ENCODE peak calls at places on chromosomes 16 and 17, in five cellular contexts. One of them, this sample, is unnamed.

GRCh38 chr17:61275395-61275794 is 124.2 kb upstream of the TBX2 start:
- DNase-seq in kidney: no peak
- DNase-seq in H1: no peak
- DNase-seq in A549: no peak
- DNase-seq in spleen: no peak
- DNase-seq in this sample: no peak

GRCh38 chr16:23464196-23464595 is 11.2 kb upstream of the COG7 start:
- DNase-seq in kidney: no peak
- DNase-seq in H1: no peak
- DNase-seq in A549: no peak
- DNase-seq in spleen: peak; percentile 1
- DNase-seq in this sample: no peak

GRCh38 chr17:6574689-6575595 is 18.6 kb upstream of the PITPNM3 start:
- DNase-seq in kidney: peak; percentile 82
- DNase-seq in H1: peak; percentile 52
- DNase-seq in A549: no peak
- DNase-seq in spleen: peak; percentile 85
- DNase-seq in this sample: peak; percentile 77

GRCh38 chr16:72989203-72989991 is 58.5 kb downstream of the ZFHX3 start:
- DNase-seq in kidney: no peak
- DNase-seq in H1: no peak
- DNase-seq in A549: no peak
- DNase-seq in spleen: no peak
- DNase-seq in this sample: no peak

GRCh38 chr17:1087381-1088241 is 90.7 kb downstream of the TIMM22 start:
- DNase-seq in kidney: peak; percentile 91
- DNase-seq in H1: peak; percentile 85
- DNase-seq in A549: peak; percentile 84
- DNase-seq in spleen: no peak
- DNase-seq in this sample: peak; percentile 87

GRCh38 chr16:30407794-30408534 is 558 bp downstream of the ZNF771 start:
- DNase-seq in kidney: no peak
- DNase-seq in H1: peak; percentile 51
- DNase-seq in A549: no peak
- DNase-seq in spleen: no peak
- DNase-seq in this sample: no peak

GRCh38 chr17:75404739-75405364 is 626 bp downstream of the GRB2 start:
- DNase-seq in kidney: peak; percentile 82
- DNase-seq in H1: peak; percentile 61
- DNase-seq in A549: peak; percentile 42
- DNase-seq in spleen: peak; percentile 90
- DNase-seq in this sample: peak; percentile 79

GRCh38 chr16:86018487-86018886 is 119.5 kb downstream of the IRF8 start:
- DNase-seq in kidney: peak; percentile 69
- DNase-seq in H1: no peak
- DNase-seq in A549: no peak
- DNase-seq in spleen: no peak
- DNase-seq in this sample: peak; percentile 63

GRCh38 chr16:77993586-77993985 is 28.8 kb upstream of the CLEC3A start:
- DNase-seq in kidney: no peak
- DNase-seq in H1: no peak
- DNase-seq in A549: no peak
- DNase-seq in spleen: no peak
- DNase-seq in this sample: no peak

GRCh38 chr17:29574732-29575510 is 6.4 kb downstream of the TP53I13 start:
- DNase-seq in kidney: peak; percentile 70
- DNase-seq in H1: no peak
- DNase-seq in A549: no peak
- DNase-seq in spleen: peak; percentile 65
- DNase-seq in this sample: peak; percentile 41

GRCh38 chr16:14672403-14672971 is 21.6 kb downstream of the PLA2G10 start:
- DNase-seq in kidney: peak; percentile 10
- DNase-seq in H1: no peak
- DNase-seq in A549: peak; percentile 20
- DNase-seq in spleen: no peak
- DNase-seq in this sample: peak; percentile 67

GRCh38 chr16:80719573-80719972 is 84.8 kb downstream of the CDYL2 start:
- DNase-seq in kidney: no peak
- DNase-seq in H1: no peak
- DNase-seq in A549: no peak
- DNase-seq in spleen: no peak
- DNase-seq in this sample: no peak

GRCh38 chr17:7587420-7587786 is 2.5 kb downstream of the SOX15 start:
- DNase-seq in kidney: no peak
- DNase-seq in H1: no peak
- DNase-seq in A549: no peak
- DNase-seq in spleen: no peak
- DNase-seq in this sample: no peak

GRCh38 chr16:70746708-70747424 is 54.1 kb downstream of the VAC14 start:
- DNase-seq in kidney: peak; percentile 93
- DNase-seq in H1: no peak
- DNase-seq in A549: peak; percentile 95
- DNase-seq in spleen: no peak
- DNase-seq in this sample: peak; percentile 85

GRCh38 chr16:72357860-72358259 is 185.9 kb upstream of the PMFBP1 start:
- DNase-seq in kidney: no peak
- DNase-seq in H1: no peak
- DNase-seq in A549: no peak
- DNase-seq in spleen: no peak
- DNase-seq in this sample: no peak

GRCh38 chr17:57408064-57408811 is 151.9 kb downstream of the MSI2 start:
- DNase-seq in kidney: no peak
- DNase-seq in H1: no peak
- DNase-seq in A549: no peak
- DNase-seq in spleen: no peak
- DNase-seq in this sample: no peak

GRCh38 chr17:39591958-39592954 is 15.5 kb downstream of the NEUROD2 start:
- DNase-seq in kidney: peak; percentile 77
- DNase-seq in H1: peak; percentile 90
- DNase-seq in A549: peak; percentile 64
- DNase-seq in spleen: no peak
- DNase-seq in this sample: no peak

GRCh38 chr17:39753514-39754160 is 15.9 kb downstream of the GRB7 start:
- DNase-seq in kidney: no peak
- DNase-seq in H1: peak; percentile 70
- DNase-seq in A549: no peak
- DNase-seq in spleen: peak; percentile 95
- DNase-seq in this sample: no peak

GRCh38 chr16:24747425-24747824 is 18.0 kb downstream of the TNRC6A start:
- DNase-seq in kidney: no peak
- DNase-seq in H1: no peak
- DNase-seq in A549: no peak
- DNase-seq in spleen: no peak
- DNase-seq in this sample: no peak

GRCh38 chr16:72848759-72849664 is 198.9 kb downstream of the ZFHX3 start:
- DNase-seq in kidney: peak; percentile 95
- DNase-seq in H1: no peak
- DNase-seq in A549: peak; percentile 93
- DNase-seq in spleen: no peak
- DNase-seq in this sample: peak; percentile 92

GRCh38 chr16:17270111-17270510 is 200.6 kb downstream of the XYLT1 start:
- DNase-seq in kidney: no peak
- DNase-seq in H1: no peak
- DNase-seq in A549: no peak
- DNase-seq in spleen: no peak
- DNase-seq in this sample: no peak

GRCh38 chr16:66399930-66400329 is 27.2 kb upstream of the BEAN1 start:
- DNase-seq in kidney: no peak
- DNase-seq in H1: no peak
- DNase-seq in A549: no peak
- DNase-seq in spleen: no peak
- DNase-seq in this sample: no peak

DNA sequence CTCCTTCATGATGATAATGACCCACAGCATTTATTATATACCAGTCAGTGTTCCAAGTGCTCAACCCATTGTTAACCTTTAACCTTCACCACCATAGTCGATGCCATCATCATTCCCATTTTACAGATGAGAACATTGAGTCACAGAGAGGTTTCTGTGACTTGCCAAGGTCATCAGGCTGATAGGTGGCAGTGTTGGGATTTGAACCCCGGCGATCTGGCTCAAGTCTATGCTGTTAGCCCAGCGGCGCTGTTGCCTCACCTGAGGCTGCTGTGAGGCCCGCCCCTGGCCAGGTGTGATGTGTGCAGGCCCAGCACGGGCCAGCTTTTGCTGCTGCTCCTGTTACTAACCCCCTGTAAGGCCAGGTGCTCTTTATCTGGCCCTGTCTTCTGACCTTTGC is 101.2 kb downstream of the OR1D5 start:
- DNase-seq in kidney: no peak
- DNase-seq in H1: no peak
- DNase-seq in A549: no peak
- DNase-seq in spleen: no peak
- DNase-seq in this sample: peak; percentile 28
- TF ChIP-seq CTCF in kidney: no peak
- TF ChIP-seq CTCF in H1: no peak
- TF ChIP-seq CTCF in A549: no peak
- TF ChIP-seq CTCF in spleen: no peak
- TF ChIP-seq CTCF in this sample: no peak

GRCh38 chr17:3887394-3887793 is 5.5 kb downstream of the CAMKK1 start:
- DNase-seq in kidney: no peak
- DNase-seq in H1: no peak
- DNase-seq in A549: no peak
- DNase-seq in spleen: no peak
- DNase-seq in this sample: no peak

GRCh38 chr17:3889613-3890012 is 3.2 kb downstream of the CAMKK1 start:
- DNase-seq in kidney: no peak
- DNase-seq in H1: no peak
- DNase-seq in A549: no peak
- DNase-seq in spleen: no peak
- DNase-seq in this sample: no peak

GRCh38 chr17:3890082-3890892 is 2.6 kb downstream of the CAMKK1 start:
- DNase-seq in kidney: peak; percentile 93
- DNase-seq in H1: no peak
- DNase-seq in A549: peak; percentile 90
- DNase-seq in spleen: no peak
- DNase-seq in this sample: peak; percentile 81

GRCh38 chr17:3887811-3888210 is 5.0 kb downstream of the CAMKK1 start:
- DNase-seq in kidney: no peak
- DNase-seq in H1: no peak
- DNase-seq in A549: no peak
- DNase-seq in spleen: no peak
- DNase-seq in this sample: no peak

DNA sequence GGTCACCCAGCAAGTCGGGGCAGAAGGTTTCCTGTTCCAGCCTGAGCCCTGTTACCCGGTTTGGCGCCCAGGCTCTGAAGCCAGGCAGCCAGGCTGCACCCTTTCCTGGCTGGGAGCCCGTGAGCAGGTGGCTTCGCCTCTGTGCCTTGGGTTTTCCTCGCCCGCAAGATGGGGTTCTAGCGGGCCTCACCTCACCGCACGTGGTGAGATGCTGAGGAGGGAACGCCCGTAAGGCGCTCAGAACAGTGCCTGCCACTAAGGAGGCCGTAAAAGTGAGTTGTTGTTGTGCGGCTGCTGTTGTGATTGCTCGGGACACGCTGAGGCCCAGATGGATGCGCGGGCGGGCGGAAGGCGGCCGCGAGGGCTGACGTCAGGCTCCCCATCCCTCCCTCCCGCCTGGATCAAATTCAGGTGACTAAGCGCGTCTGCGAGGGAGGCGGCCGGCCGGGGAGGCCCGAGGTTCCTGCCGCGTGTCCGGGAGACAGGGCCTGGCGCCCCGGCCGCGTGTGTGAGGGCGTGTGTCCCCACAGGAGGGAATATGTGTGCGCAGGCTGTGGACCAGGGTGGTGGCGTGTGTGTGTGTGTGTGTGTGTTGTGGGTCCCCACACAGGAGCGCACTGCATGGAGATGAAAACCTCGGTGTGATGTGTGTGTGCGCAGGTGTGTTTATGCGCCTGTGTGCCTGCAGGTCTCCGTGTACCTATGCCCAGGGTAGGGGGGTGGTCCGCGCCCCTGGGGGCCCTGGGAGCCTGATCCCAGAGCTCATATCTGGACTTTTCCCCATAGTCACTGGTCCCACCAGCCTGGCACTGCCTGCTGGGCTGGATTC is 4.3 kb downstream of the CAMKK1 start:
- DNase-seq in kidney: peak; percentile 90
- DNase-seq in H1: peak; percentile 70
- DNase-seq in A549: no peak
- DNase-seq in spleen: no peak
- DNase-seq in this sample: no peak
- H3K27ac ChIP-seq in kidney: no peak overlapping the region
- H3K27ac ChIP-seq in H1: no peak overlapping the region
- H3K27ac ChIP-seq in A549: peak overlapping the region; percentile 89
- H3K27ac ChIP-seq in spleen: peak overlapping the region; percentile 89
- H3K27ac ChIP-seq in this sample: peak overlapping the region; percentile 63

GRCh38 chr16:57798267-57798810 is 4.0 kb downstream of the KIFC3 start:
- DNase-seq in kidney: no peak
- DNase-seq in H1: no peak
- DNase-seq in A549: no peak
- DNase-seq in spleen: no peak
- DNase-seq in this sample: no peak

GRCh38 chr16:57797526-57798266 is 4.6 kb downstream of the KIFC3 start:
- DNase-seq in kidney: peak; percentile 90
- DNase-seq in H1: peak; percentile 81
- DNase-seq in A549: peak; percentile 58
- DNase-seq in spleen: no peak
- DNase-seq in this sample: peak; percentile 87

GRCh38 chr16:57798953-57799618 is 3.2 kb downstream of the KIFC3 start:
- DNase-seq in kidney: peak; percentile 46
- DNase-seq in H1: no peak
- DNase-seq in A549: no peak
- DNase-seq in spleen: no peak
- DNase-seq in this sample: no peak

GRCh38 chr16:57795431-57795878 is 6.8 kb downstream of the KIFC3 start:
- DNase-seq in kidney: peak; percentile 81
- DNase-seq in H1: peak; percentile 72
- DNase-seq in A549: peak; percentile 89
- DNase-seq in spleen: no peak
- DNase-seq in this sample: no peak

GRCh38 chr16:57797216-57797525 is 5.1 kb downstream of the KIFC3 start:
- DNase-seq in kidney: no peak
- DNase-seq in H1: no peak
- DNase-seq in A549: no peak
- DNase-seq in spleen: no peak
- DNase-seq in this sample: no peak
- H3K4me1 ChIP-seq in kidney: peaks cover 59% of the 10 kb centered on the region
- H3K4me1 ChIP-seq in H1: no peaks in the 10 kb centered on the region
- H3K4me1 ChIP-seq in A549: peaks cover 39% of the 10 kb centered on the region
- H3K4me1 ChIP-seq in spleen: peaks cover 27% of the 10 kb centered on the region
- H3K4me1 ChIP-seq in this sample: peaks cover 45% of the 10 kb centered on the region

DNA sequence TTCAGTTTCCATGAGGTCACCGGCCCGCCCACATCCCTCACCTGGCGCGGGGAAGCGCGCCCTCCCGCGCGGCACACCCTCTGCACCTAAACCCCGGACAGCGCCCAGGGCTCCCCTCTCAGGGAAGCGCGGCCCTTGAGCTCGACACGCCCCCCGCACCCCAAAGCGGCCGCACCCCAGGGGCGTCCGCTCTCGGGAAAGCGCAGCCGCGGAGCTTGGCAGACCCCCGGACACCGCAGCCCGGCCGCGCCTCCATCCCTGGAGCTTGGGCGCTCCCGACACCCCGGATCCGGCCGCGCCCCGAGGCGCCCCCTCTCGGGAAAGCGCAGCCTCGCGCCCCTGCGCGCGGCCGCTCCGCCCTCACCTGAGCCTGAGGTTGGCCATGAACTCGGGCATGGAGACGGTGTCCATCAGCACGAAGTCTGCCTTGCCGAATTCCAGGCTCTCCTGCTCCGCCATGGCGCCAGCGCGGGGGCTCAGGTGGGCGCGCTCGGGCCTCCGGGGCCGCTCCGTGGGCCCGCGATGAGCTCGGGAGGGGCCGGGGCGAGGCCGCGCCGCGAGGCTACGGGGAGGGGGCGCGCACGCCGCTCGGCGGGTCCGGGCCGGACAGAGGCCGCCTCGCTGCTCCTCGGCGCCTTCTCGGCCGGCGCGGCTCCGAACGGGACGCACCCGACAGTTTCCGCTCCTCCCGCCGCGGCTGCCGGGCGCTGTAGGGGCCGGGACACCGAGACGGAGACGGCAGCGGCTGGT is at the start of gene MYO1D:
- DNase-seq in kidney: peak; percentile 91
- DNase-seq in H1: peak; percentile 88
- DNase-seq in A549: peak; percentile 48
- DNase-seq in spleen: peak; percentile 89
- DNase-seq in this sample: peak; percentile 90
- TF ChIP-seq CTCF in kidney: no peak
- TF ChIP-seq CTCF in H1: peak; percentile 53
- TF ChIP-seq CTCF in A549: no peak
- TF ChIP-seq CTCF in spleen: peak; percentile 60
- TF ChIP-seq CTCF in this sample: peak; percentile 51

This sample was measured in upper lobe of right lung.